ENCODE peak calls at places on chromosomes 6 and 20, in eight cellular contexts. A is SK-N-MC, K is GM12891, X is GM12892, S is prostate gland, P is GM23338, G is transverse colon, Y is HCT116. V is an unnamed sample.
A peak's percentile ranks its signal among the peaks of the same experiment; 100 is the strongest.

GRCh38 chr20:44730441-44730840 is 15.2 kb upstream of the KCNK15 start:
- DNase-seq in A (no peak), K (no peak), X (no peak), S (peak; percentile 36), P (no peak), G (no peak), Y (peak; percentile 70), V (no peak)

GRCh38 chr6:43773050-43773956 is 3.3 kb downstream of the VEGFA start:
- DNase-seq in A (no peak), K (peak; percentile 81), X (peak; percentile 87), S (peak; percentile 52), P (peak; percentile 80), G (peak; percentile 82), Y (peak; percentile 44), V (no peak)

GRCh38 chr6:27290065-27290849 is 21.8 kb downstream of the POM121L2 start:
- DNase-seq in A (no peak), K (no peak), X (no peak), S (no peak), P (peak; percentile 71), G (no peak), Y (no peak), V (no peak)

GRCh38 chr20:58519940-58520712 is 4.9 kb upstream of the APCDD1L start:
- DNase-seq in A (no peak), K (no peak), X (no peak), S (no peak), P (no peak), G (no peak), Y (no peak), V (no peak)

GRCh38 chr6:112407191-112407590 is 60.1 kb downstream of the RFPL4B start:
- DNase-seq in A (no peak), K (no peak), X (no peak), S (no peak), P (no peak), G (no peak), Y (no peak), V (no peak)

GRCh38 chr6:163630096-163630495 is 215.6 kb downstream of the QKI start:
- DNase-seq in A (no peak), K (no peak), X (no peak), S (no peak), P (no peak), G (no peak), Y (no peak), V (no peak)

GRCh38 chr6:43677759-43678158 is 9.8 kb downstream of the MRPS18A start:
- DNase-seq in A (no peak), K (no peak), X (no peak), S (no peak), P (no peak), G (no peak), Y (no peak), V (no peak)

GRCh38 chr6:43944908-43945777 is 175.1 kb downstream of the VEGFA start:
- DNase-seq in A (no peak), K (no peak), X (no peak), S (no peak), P (no peak), G (no peak), Y (no peak), V (no peak)

GRCh38 chr6:91754691-91755090 is 1167.8 kb upstream of the MAP3K7 start:
- DNase-seq in A (no peak), K (no peak), X (no peak), S (no peak), P (no peak), G (no peak), Y (no peak), V (no peak)

GRCh38 chr6:11653028-11653583 is 115.6 kb downstream of the TMEM170B start:
- DNase-seq in A (no peak), K (peak; percentile 19), X (no peak), S (no peak), P (peak; percentile 8), G (no peak), Y (no peak), V (no peak)

GRCh38 chr20:38674178-38675133 is 49.8 kb upstream of the SLC32A1 start:
- DNase-seq in A (no peak), K (peak; percentile 73), X (peak; percentile 69), S (no peak), P (peak; percentile 79), G (peak; percentile 11), Y (no peak), V (no peak)

GRCh38 chr6:153170511-153170910 is 39.4 kb upstream of the RGS17 start:
- DNase-seq in A (no peak), K (no peak), X (no peak), S (no peak), P (no peak), G (no peak), Y (peak; percentile 55), V (no peak)

GRCh38 chr20:48656661-48657211 is 171.1 kb downstream of the PREX1 start:
- DNase-seq in A (no peak), K (no peak), X (no peak), S (no peak), P (peak; percentile 78), G (no peak), Y (peak; percentile 10), V (no peak)

GRCh38 chr20:48657426-48658197 is 170.2 kb downstream of the PREX1 start:
- DNase-seq in A (peak; percentile 67), K (peak; percentile 90), X (peak; percentile 93), S (peak; percentile 78), P (peak; percentile 79), G (peak; percentile 67), Y (peak; percentile 52), V (no peak)

GRCh38 chr20:48658198-48658476 is 169.7 kb downstream of the PREX1 start:
- DNase-seq in A (no peak), K (no peak), X (no peak), S (no peak), P (no peak), G (no peak), Y (no peak), V (no peak)

GRCh38 chr20:48659888-48660287 is 167.9 kb downstream of the PREX1 start:
- DNase-seq in A (no peak), K (no peak), X (no peak), S (peak; percentile 85), P (no peak), G (no peak), Y (no peak), V (no peak)

GRCh38 chr20:48658505-48658904 is 169.3 kb downstream of the PREX1 start:
- DNase-seq in A (no peak), K (no peak), X (no peak), S (peak; percentile 53), P (no peak), G (no peak), Y (no peak), V (no peak)
- TF ChIP-seq POLR2AphosphoS5 in A (no peak), K (no peak), X (no peak), S (peak; percentile 64), P (no peak), G (no peak), Y (no peak), V (no peak)

GRCh38 chr20:354298-354977 is 7.5 kb downstream of the NRSN2 start:
- DNase-seq in A (no peak), K (peak; percentile 89), X (peak; percentile 92), S (peak; percentile 68), P (peak; percentile 91), G (peak; percentile 82), Y (peak; percentile 59), V (no peak)
- TF ChIP-seq POLR2AphosphoS5 in A (peak; percentile 70), K (no peak), X (no peak), S (peak; percentile 71), P (no peak), G (no peak), Y (no peak), V (peak; percentile 21)

GRCh38 chr6:14477559-14477958 is 360.0 kb downstream of the CD83 start:
- DNase-seq in A (no peak), K (no peak), X (no peak), S (no peak), P (no peak), G (no peak), Y (no peak), V (no peak)

GRCh38 chr6:14474816-14475215 is 357.2 kb downstream of the CD83 start:
- DNase-seq in A (no peak), K (no peak), X (no peak), S (no peak), P (no peak), G (no peak), Y (no peak), V (no peak)

GRCh38 chr6:14475306-14475705 is 357.7 kb downstream of the CD83 start:
- DNase-seq in A (no peak), K (no peak), X (no peak), S (no peak), P (no peak), G (no peak), Y (no peak), V (no peak)

GRCh38 chr6:14478396-14479225 is 361.0 kb downstream of the CD83 start:
- DNase-seq in A (no peak), K (no peak), X (no peak), S (no peak), P (no peak), G (no peak), Y (no peak), V (peak; percentile 89)

GRCh38 chr6:14476793-14477531 is 359.4 kb downstream of the CD83 start:
- DNase-seq in A (no peak), K (no peak), X (no peak), S (peak; percentile 20), P (no peak), G (peak; percentile 74), Y (no peak), V (no peak)
- TF ChIP-seq POLR2AphosphoS5 in A (no peak), K (no peak), X (no peak), S (peak; percentile 42), P (no peak), G (peak; percentile 90), Y (no peak), V (peak; percentile 90)

DNA sequence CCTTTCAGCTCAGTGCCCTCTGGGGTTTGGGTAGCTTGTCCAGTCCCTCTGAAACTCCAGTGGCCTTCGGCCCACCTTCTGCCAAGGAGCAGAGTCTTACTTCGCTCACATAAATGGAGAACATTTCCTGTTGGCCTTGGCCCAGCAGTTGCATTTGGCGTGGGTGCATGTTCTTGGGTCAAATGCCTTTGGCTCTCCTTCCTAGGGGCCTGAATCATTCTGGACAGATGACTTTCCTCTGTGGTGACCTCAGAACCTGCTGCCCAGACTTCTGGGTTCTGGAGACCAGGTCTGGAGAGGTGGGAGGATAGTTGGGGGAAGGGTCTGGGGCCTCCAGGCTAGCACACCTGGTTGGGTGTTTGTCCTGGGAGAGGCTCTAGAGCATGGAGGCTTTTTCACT is 29.3 kb downstream of the BCAS4 start:
- DNase-seq in A (no peak), K (no peak), X (no peak), S (no peak), P (no peak), G (no peak), Y (no peak), V (no peak)
- TF ChIP-seq POLR2AphosphoS5 in A (no peak), K (no peak), X (no peak), S (peak; percentile 70), P (no peak), G (no peak), Y (no peak), V (no peak)

GRCh38 chr20:62893700-62894099 is 32.1 kb upstream of the TCFL5 start:
- DNase-seq in A (no peak), K (no peak), X (no peak), S (no peak), P (no peak), G (no peak), Y (no peak), V (no peak)
- TF ChIP-seq POLR2AphosphoS5 in A (no peak), K (no peak), X (no peak), S (no peak), P (no peak), G (no peak), Y (no peak), V (no peak)